ENCODE peak calls at places on chromosomes 6 and 20, in four cellular contexts. L is cardiac fibroblast, S is left lung, H is adrenal gland. R is an unnamed sample.

GRCh38 chr6:119318176-119318575 is 31.4 kb downstream of the MAN1A1 start:
- DNase-seq in H (no peak), L (no peak), S (no peak), R (no peak)

GRCh38 chr20:63736893-63737689 is 627 bp downstream of the LIME1 start:
- DNase-seq in L (no peak), S (no peak), H (no peak), R (no peak)

GRCh38 chr20:20894753-20895152 is 182.3 kb upstream of the RALGAPA2 start:
- DNase-seq in L (no peak), H (no peak), S (no peak), R (no peak)

GRCh38 chr6:56517155-56517745 is 125.4 kb downstream of the DST start:
- DNase-seq in S (no peak), L (peak), H (no peak), R (peak)

GRCh38 chr20:35991142-35991771 is 22.9 kb downstream of the CNBD2 start:
- DNase-seq in H (no peak), S (no peak), L (peak), R (peak)

GRCh38 chr20:43017241-43018030 is 172.3 kb downstream of the PTPRT start:
- DNase-seq in L (no peak), H (no peak), S (no peak), R (no peak)

GRCh38 chr20:41406896-41407444 is 40.4 kb upstream of the EMILIN3 start:
- DNase-seq in S (no peak), H (no peak), L (no peak), R (no peak)

GRCh38 chr6:111938710-111939109 is 65.5 kb upstream of the FYN start:
- DNase-seq in H (no peak), L (peak), S (no peak), R (peak)

GRCh38 chr20:59743767-59744485 is 139.6 kb downstream of the PHACTR3 start:
- DNase-seq in S (no peak), H (no peak), L (no peak), R (no peak)

GRCh38 chr6:157036245-157036681 is 259.1 kb downstream of the ARID1B start:
- DNase-seq in L (peak), S (no peak), H (no peak), R (no peak)

GRCh38 chr6:142680308-142680707 is 264.7 kb downstream of the HIVEP2 start:
- DNase-seq in L (peak), H (no peak), S (no peak), R (peak)

GRCh38 chr6:71720705-71721104 is 165.6 kb upstream of the RIMS1 start:
- DNase-seq in S (no peak), L (no peak), H (no peak), R (no peak)

GRCh38 chr6:132236744-132237143 is 164.5 kb downstream of the MOXD1 start:
- DNase-seq in H (no peak), L (no peak), S (no peak), R (no peak)

GRCh38 chr6:134029495-134030455 is 22.6 kb downstream of the SLC2A12 start:
- DNase-seq in H (no peak), L (peak), S (no peak), R (peak)

GRCh38 chr6:105321207-105321606 is 81.7 kb downstream of the PREP start:
- DNase-seq in L (no peak), H (no peak), S (peak), R (no peak)

GRCh38 chr6:41939848-41940758 is 1.5 kb downstream of the CCND3 start:
- DNase-seq in H (peak), S (peak), L (peak), R (no peak)

GRCh38 chr6:114007451-114007953 is 36.6 kb upstream of the HDAC2 start:
- DNase-seq in L (no peak), H (no peak), S (no peak), R (no peak)

GRCh38 chr20:59468831-59469230 is 135.5 kb upstream of the PHACTR3 start:
- DNase-seq in L (no peak), S (no peak), H (no peak), R (no peak)

GRCh38 chr20:53276143-53276542 is 304.0 kb downstream of the TSHZ2 start:
- DNase-seq in S (no peak), L (no peak), H (no peak), R (no peak)

GRCh38 chr6:126721581-126722145 is 381.7 kb downstream of the CENPW start:
- DNase-seq in S (no peak), H (no peak), L (peak), R (peak)

GRCh38 chr20:51745804-51746203 is 22.4 kb downstream of the ATP9A start:
- DNase-seq in L (no peak), H (no peak), S (no peak), R (no peak)

GRCh38 chr6:143901885-143902708 is 37.8 kb downstream of the ZC2HC1B start:
- DNase-seq in S (no peak), H (no peak), L (peak), R (peak)

GRCh38 chr20:47950103-47950502 is 164.8 kb upstream of the SULF2 start:
- DNase-seq in H (no peak), L (peak), S (no peak), R (no peak)

GRCh38 chr6:125151715-125152114 is 1.9 kb upstream of the TPD52L1 start:
- DNase-seq in S (no peak), L (no peak), H (no peak), R (no peak)

GRCh38 chr20:56893206-56893605 is 264.1 kb downstream of the TFAP2C start:
- DNase-seq in H (no peak), L (no peak), S (no peak), R (no peak)

GRCh38 chr6:134148566-134148965 is 96.1 kb upstream of the SLC2A12 start:
- DNase-seq in S (no peak), H (no peak), L (no peak), R (no peak)

GRCh38 chr6:138817799-138818198 is 21.9 kb downstream of the ECT2L start:
- DNase-seq in L (peak), S (peak), H (no peak), R (peak)

GRCh38 chr6:139336488-139336887 is 38.0 kb downstream of the CITED2 start:
- DNase-seq in L (peak), S (peak), H (peak), R (no peak)

GRCh38 chr6:89162047-89162371 is 16.2 kb downstream of the PM20D2 start:
- DNase-seq in H (no peak), L (peak), S (no peak), R (no peak)

GRCh38 chr20:47432251-47433210 is 69.2 kb upstream of the NCOA3 start:
- DNase-seq in L (no peak), H (no peak), S (peak), R (no peak)

GRCh38 chr6:168045141-168045691 is 33.8 kb downstream of the FRMD1 start:
- DNase-seq in H (no peak), L (no peak), S (peak), R (no peak)

GRCh38 chr6:130207979-130208649 is 14.6 kb downstream of the SAMD3 start:
- DNase-seq in S (no peak), H (no peak), L (no peak), R (no peak)

GRCh38 chr20:2133318-2134183 is 31.9 kb downstream of the STK35 start:
- DNase-seq in H (peak), S (peak), L (peak), R (peak)

GRCh38 chr20:62025394-62025793 is 40.3 kb downstream of the TAF4 start:
- DNase-seq in S (no peak), L (no peak), H (no peak), R (peak)

GRCh38 chr6:133435065-133435728 is 194.0 kb downstream of the EYA4 start:
- DNase-seq in L (no peak), H (no peak), S (no peak), R (no peak)

GRCh38 chr6:44439270-44440045 is 52.0 kb downstream of the CDC5L start:
- DNase-seq in S (no peak), L (peak), H (no peak), R (peak)

GRCh38 chr6:140079328-140079727 is 704.9 kb upstream of the CITED2 start:
- DNase-seq in S (no peak), H (peak), L (peak), R (no peak)

GRCh38 chr6:73694711-73695411 is 1.1 kb upstream of the CD109 start:
- DNase-seq in H (no peak), S (no peak), L (peak), R (peak)

GRCh38 chr6:154337423-154338005 is 19.1 kb downstream of the IPCEF1 start:
- DNase-seq in L (no peak), H (no peak), S (no peak), R (no peak)
- TF ChIP-seq CTCF in L (no peak), H (no peak), S (no peak), R (no peak)

GRCh38 chr6:6492675-6493074 is 95.8 kb upstream of the LY86 start:
- DNase-seq in L (no peak), S (no peak), H (no peak), R (no peak)

GRCh38 chr6:6491761-6492160 is 96.8 kb upstream of the LY86 start:
- DNase-seq in L (no peak), S (no peak), H (no peak), R (no peak)

GRCh38 chr6:6497541-6497940 is 91.0 kb upstream of the LY86 start:
- DNase-seq in S (no peak), H (no peak), L (no peak), R (no peak)

GRCh38 chr6:6495851-6496250 is 92.7 kb upstream of the LY86 start:
- DNase-seq in L (no peak), S (no peak), H (no peak), R (no peak)

DNA sequence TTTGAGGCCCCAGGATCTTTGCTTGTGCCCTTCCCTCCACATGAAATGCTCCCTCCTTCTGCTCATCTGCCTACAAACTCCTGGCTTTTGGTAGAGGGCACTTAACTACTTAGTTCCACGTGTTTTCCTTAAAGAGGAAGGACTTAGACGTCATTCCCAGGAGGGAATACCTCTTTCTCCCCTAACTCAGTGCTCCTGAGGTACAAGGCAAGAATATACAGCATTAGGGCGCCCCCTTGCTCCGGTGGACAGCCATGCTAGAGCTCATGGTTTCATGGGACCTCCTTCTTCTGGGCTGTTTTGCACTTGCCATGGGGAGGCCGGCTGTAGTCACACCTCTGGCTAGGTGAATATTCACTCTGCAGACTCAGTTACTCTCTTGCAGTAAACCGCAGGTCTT is 93.8 kb upstream of the LY86 start:
- DNase-seq in L (no peak), H (peak), S (peak), R (no peak)
- TF ChIP-seq CTCF in L (no peak), H (peak), S (peak), R (no peak)

GRCh38 chr6:52522151-52522626 is 54.7 kb downstream of the TRAM2 start:
- DNase-seq in L (peak), H (no peak), S (no peak), R (peak)
- TF ChIP-seq CTCF in L (no peak), H (no peak), S (no peak), R (no peak)

GRCh38 chr20:653110-653589 is at the start of gene SRXN1:
- DNase-seq in H (peak), L (peak), S (peak), R (peak)

GRCh38 chr20:652611-653109 is 340 bp downstream of the SRXN1 start:
- DNase-seq in H (no peak), S (peak), L (peak), R (peak)

GRCh38 chr20:651713-652610 is 1.0 kb downstream of the SRXN1 start:
- DNase-seq in L (no peak), S (no peak), H (peak), R (no peak)

GRCh38 chr20:650281-650680 is 2.7 kb downstream of the SRXN1 start:
- DNase-seq in L (no peak), H (no peak), S (no peak), R (no peak)

GRCh38 chr20:650954-651353 is 2.0 kb downstream of the SRXN1 start:
- DNase-seq in S (no peak), H (no peak), L (peak), R (no peak)
- TF ChIP-seq CTCF in S (no peak), H (no peak), L (peak), R (peak)

GRCh38 chr20:8535403-8536003 is 403.4 kb downstream of the PLCB1 start:
- DNase-seq in S (no peak), L (peak), H (no peak), R (no peak)
- TF ChIP-seq CTCF in S (peak), L (peak), H (peak), R (peak)

DNA sequence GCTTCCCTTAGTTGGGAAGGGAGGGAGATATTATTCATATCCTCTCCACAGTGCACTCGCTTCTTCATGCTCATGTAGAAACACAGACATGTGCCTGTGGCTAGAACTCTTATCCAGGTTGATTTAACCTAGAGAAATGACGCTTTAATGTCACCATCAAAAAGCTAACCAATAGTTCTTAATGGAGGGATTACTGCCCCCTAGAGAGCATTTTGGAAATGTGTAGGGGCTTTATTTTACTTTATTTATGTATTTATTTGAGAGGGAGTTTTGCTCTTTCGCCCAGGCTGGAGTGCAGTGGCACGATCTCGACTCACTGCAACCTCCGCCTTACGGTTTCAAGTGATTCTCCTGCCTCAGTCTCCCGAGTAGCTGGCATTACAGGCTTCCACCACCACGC is 229.6 kb downstream of the SOD2 start:
- DNase-seq in S (no peak), H (no peak), L (peak), R (peak)
- TF ChIP-seq CTCF in S (peak), H (peak), L (peak), R (peak)

GRCh38 chr6:33579828-33580714 is at the start of gene BAK1:
- DNase-seq in L (peak), S (peak), H (peak), R (peak)
- TF ChIP-seq CTCF in L (peak), S (peak), H (peak), R (peak)